ENCODE peak calls at places on chromosomes 1 and 21, in six cellular contexts. M, K, S, I, E and N are unnamed samples.
A peak's percentile ranks its signal among the peaks of the same experiment; 100 is the strongest.

GRCh38 chr1:244645890-244646289 is 7.0 kb upstream of the DESI2 start:
- DNase-seq in M (no peak), K (no peak), S (no peak), I (no peak), E (no peak), N (no peak)

GRCh38 chr1:9101510-9102146 is 27.3 kb downstream of the GPR157 start:
- DNase-seq in M (peak; percentile 71), K (peak; percentile 82), S (peak; percentile 68), I (peak; percentile 53), E (peak; percentile 43), N (peak; percentile 78)

GRCh38 chr21:23936224-23936623 is 1671.1 kb downstream of the MRPL39 start:
- DNase-seq in M (peak; percentile 33), K (peak; percentile 12), S (peak; percentile 39), I (peak; percentile 27), E (peak; percentile 2), N (peak; percentile 25)

GRCh38 chr1:226520640-226521355 is 27.8 kb upstream of the STUM start:
- DNase-seq in M (no peak), K (no peak), S (no peak), I (peak; percentile 26), E (no peak), N (no peak)

GRCh38 chr1:101235241-101235695 is 1.6 kb upstream of the S1PR1 start:
- DNase-seq in M (no peak), K (no peak), S (no peak), I (no peak), E (no peak), N (no peak)

GRCh38 chr1:23588749-23589505 is 29.6 kb upstream of the ID3 start:
- DNase-seq in M (no peak), K (no peak), S (no peak), I (no peak), E (no peak), N (no peak)

GRCh38 chr1:7526196-7526866 is 244.8 kb upstream of the VAMP3 start:
- DNase-seq in M (no peak), K (no peak), S (peak; percentile 71), I (no peak), E (no peak), N (no peak)

GRCh38 chr1:219542828-219543518 is 69.9 kb downstream of the ZC3H11B start:
- DNase-seq in M (peak; percentile 91), K (no peak), S (no peak), I (no peak), E (peak; percentile 98), N (peak; percentile 98)

GRCh38 chr1:27306892-27307850 is 14.8 kb upstream of the TMEM222 start:
- DNase-seq in M (no peak), K (no peak), S (no peak), I (no peak), E (no peak), N (no peak)

GRCh38 chr21:38863291-38863690 is 57.6 kb downstream of the ETS2 start:
- DNase-seq in M (no peak), K (no peak), S (no peak), I (no peak), E (no peak), N (no peak)

GRCh38 chr1:86156571-86157455 is at the start of gene COL24A1:
- DNase-seq in M (peak; percentile 53), K (peak; percentile 26), S (peak; percentile 58), I (peak; percentile 81), E (peak; percentile 75), N (peak; percentile 34)

GRCh38 chr1:203043830-203044545 is 17.7 kb downstream of the PPFIA4 start:
- DNase-seq in M (no peak), K (no peak), S (no peak), I (no peak), E (no peak), N (no peak)

GRCh38 chr1:114331936-114332335 is 178.3 kb upstream of the SYT6 start:
- DNase-seq in M (no peak), K (peak; percentile 21), S (no peak), I (no peak), E (no peak), N (no peak)

GRCh38 chr1:56469640-56470371 is 109.6 kb downstream of the PLPP3 start:
- DNase-seq in M (peak; percentile 60), K (no peak), S (no peak), I (no peak), E (peak; percentile 62), N (peak; percentile 79)

GRCh38 chr1:1755426-1755825 is 22.8 kb downstream of the NADK start:
- DNase-seq in M (no peak), K (no peak), S (no peak), I (no peak), E (no peak), N (no peak)

GRCh38 chr1:25562101-25562927 is 18.9 kb downstream of the LDLRAP1 start:
- DNase-seq in M (no peak), K (peak; percentile 89), S (no peak), I (no peak), E (no peak), N (no peak)

GRCh38 chr1:29990304-29990703 is 733.1 kb downstream of the MATN1 start:
- DNase-seq in M (no peak), K (no peak), S (no peak), I (no peak), E (no peak), N (no peak)

GRCh38 chr1:200342511-200343400 is 67.1 kb downstream of the ZNF281 start:
- DNase-seq in M (no peak), K (no peak), S (no peak), I (no peak), E (peak; percentile 79), N (peak; percentile 57)

GRCh38 chr1:204564835-204565234 is 48.6 kb downstream of the MDM4 start:
- DNase-seq in M (no peak), K (peak; percentile 93), S (no peak), I (no peak), E (no peak), N (no peak)

GRCh38 chr1:86429830-86430229 is 5.9 kb downstream of the CLCA2 start:
- DNase-seq in M (peak; percentile 98), K (no peak), S (no peak), I (no peak), E (peak; percentile 93), N (peak; percentile 98)

GRCh38 chr1:169928438-169929209 is 34.9 kb upstream of the SCYL3 start:
- DNase-seq in M (peak; percentile 77), K (peak; percentile 68), S (peak; percentile 28), I (peak; percentile 57), E (peak; percentile 47), N (peak; percentile 80)

GRCh38 chr1:33420870-33421775 is 9.8 kb downstream of the PHC2 start:
- DNase-seq in M (peak; percentile 52), K (no peak), S (no peak), I (no peak), E (peak; percentile 51), N (peak; percentile 37)

GRCh38 chr1:55927934-55928333 is 651.4 kb downstream of the PLPP3 start:
- DNase-seq in M (peak; percentile 24), K (no peak), S (no peak), I (no peak), E (no peak), N (peak; percentile 26)

GRCh38 chr1:22471078-22471477 is 19.4 kb downstream of the ZBTB40 start:
- DNase-seq in M (peak; percentile 64), K (no peak), S (peak; percentile 81), I (peak; percentile 72), E (peak; percentile 64), N (peak; percentile 96)

DNA sequence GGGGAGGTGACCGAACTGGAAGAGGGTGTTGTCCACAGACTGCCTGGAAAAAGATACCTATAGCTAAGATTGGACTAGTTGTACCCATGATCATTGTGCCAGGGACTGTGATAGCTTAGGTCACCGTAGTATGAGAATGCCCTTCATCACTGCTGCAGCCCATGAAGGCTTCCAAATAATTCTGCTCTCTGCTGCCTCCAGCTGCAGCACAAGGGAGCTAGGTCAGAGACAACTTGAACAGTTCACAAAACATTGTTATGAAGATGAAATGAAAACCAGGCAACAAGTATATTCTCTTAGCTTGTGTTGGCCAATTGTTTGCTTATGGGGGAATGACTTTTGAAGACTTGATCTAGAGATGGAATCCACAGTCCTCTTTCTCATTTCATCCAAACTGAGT is 246.7 kb downstream of the MRPL39 start:
- DNase-seq in M (no peak), K (no peak), S (no peak), I (no peak), E (no peak), N (no peak)
- TF ChIP-seq CTCF in M (peak; percentile 38), K (peak; percentile 16), S (peak; percentile 37), I (peak; percentile 22), E (peak; percentile 28), N (peak; percentile 48)

GRCh38 chr1:198641966-198642656 is 3.3 kb downstream of the PTPRC start:
- DNase-seq in M (no peak), K (no peak), S (no peak), I (no peak), E (no peak), N (no peak)
- H3K4me3 ChIP-seq in M (no peak overlapping the region), K (peak overlapping the region; percentile 92), S (no peak overlapping the region), I (no peak overlapping the region), E (no peak overlapping the region), N (no peak overlapping the region)

GRCh38 chr1:180502361-180503273 is at the start of gene ACBD6:
- DNase-seq in M (peak; percentile 90), K (peak; percentile 94), S (peak; percentile 93), I (peak; percentile 87), E (peak; percentile 79), N (peak; percentile 89)
- TF ChIP-seq CTCF in M (peak; percentile 15), K (peak; percentile 12), S (peak; percentile 21), I (peak; percentile 21), E (no peak), N (peak; percentile 36)

DNA sequence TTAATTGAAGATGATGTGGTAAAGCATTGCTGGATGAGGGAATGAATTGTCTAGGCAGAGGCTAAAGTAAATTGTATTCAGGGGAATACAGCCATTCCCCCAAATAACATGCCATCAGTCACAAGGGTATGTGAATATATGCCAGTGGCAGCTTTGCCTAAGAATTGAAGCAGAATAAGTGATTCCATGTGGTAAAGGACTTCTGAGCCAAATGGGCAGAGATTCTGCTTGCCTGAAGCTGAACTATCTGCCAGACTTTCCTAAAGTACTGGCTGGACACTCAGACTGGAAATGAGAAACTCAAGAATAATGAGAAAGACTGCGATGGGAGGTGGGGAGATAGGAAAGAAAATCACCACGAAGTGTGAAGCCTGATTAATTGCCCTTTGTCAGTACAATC is 2.4 kb downstream of the LIX1L start:
- DNase-seq in M (no peak), K (no peak), S (no peak), I (no peak), E (peak; percentile 36), N (peak; percentile 76)
- H3K4me3 ChIP-seq in M (peak overlapping the region; percentile 70), K (no peak overlapping the region), S (peak overlapping the region; percentile 74), I (no peak overlapping the region), E (peak overlapping the region; percentile 78), N (peak overlapping the region; percentile 82)